ENCODE peak calls at places on chromosomes 11 and 22, in eight cellular contexts. Q is ovary; U is left ventricle myocardium inferior; I is cardiac muscle cell; N is NCI-H2107; Z is HCT116; W is activated CD4-positive, alpha-beta memory T cell treated with anti-CD3 and anti-CD28 coated beads, Interleukin-2, amount 10 ng/mL, durations not matched to agents 7 days and 5 days; G is activated gamma-delta T cell treated with anti-CD3 and anti-CD28 coated beads, Interleukin-2, amount 50 U/mL, for 16 hours. X is an unnamed sample.

GRCh38 chr11:128549256-128549944 is 38.0 kb downstream of the ETS1 start:
- DNase-seq in Q (peak; percentile 59), U (peak; percentile 82), W (no peak), N (no peak), Z (no peak), G (no peak), I (peak; percentile 92), X (no peak)

GRCh38 chr11:38169286-38169685 is 1571.2 kb upstream of the RAG2 start:
- DNase-seq in Q (no peak), U (no peak), I (peak; percentile 64), N (no peak), W (no peak), Z (no peak), G (no peak), X (no peak)

GRCh38 chr11:70381350-70381749 is 17.0 kb upstream of the CTTN start:
- DNase-seq in N (no peak), W (no peak), I (no peak), U (no peak), Z (no peak), Q (no peak), G (no peak), X (no peak)

GRCh38 chr11:34501962-34502361 is 11.6 kb downstream of the ELF5 start:
- DNase-seq in I (peak; percentile 30), N (no peak), G (no peak), Z (no peak), W (no peak), U (no peak), Q (no peak), X (no peak)

GRCh38 chr11:34926101-34926830 is 9.8 kb downstream of the PDHX start:
- DNase-seq in I (peak; percentile 73), Q (no peak), U (no peak), W (no peak), G (no peak), N (no peak), Z (peak; percentile 33), X (no peak)

GRCh38 chr11:32109138-32109537 is 18.3 kb downstream of the RCN1 start:
- DNase-seq in N (no peak), W (no peak), Z (no peak), G (no peak), I (no peak), U (no peak), Q (no peak), X (no peak)

GRCh38 chr22:45263790-45264269 is 20.9 kb upstream of the UPK3A start:
- DNase-seq in Z (peak; percentile 46), G (no peak), I (peak; percentile 90), N (no peak), W (no peak), U (peak; percentile 72), Q (peak; percentile 75), X (peak; percentile 81)

GRCh38 chr11:81036168-81036870 is 1595.5 kb upstream of the TENM4 start:
- DNase-seq in W (no peak), N (no peak), Q (no peak), I (no peak), Z (no peak), G (no peak), U (no peak), X (no peak)

GRCh38 chr22:21726650-21727049 is 8.9 kb downstream of the YPEL1 start:
- DNase-seq in Q (no peak), G (peak; percentile 27), N (peak; percentile 5), W (peak; percentile 54), U (no peak), Z (peak; percentile 28), I (no peak), X (no peak)

GRCh38 chr11:1309498-1310314 is at the start of gene TOLLIP:
- DNase-seq in Q (peak; percentile 96), I (peak; percentile 94), W (peak; percentile 97), G (peak; percentile 96), Z (peak; percentile 74), N (peak; percentile 90), U (peak; percentile 96), X (peak; percentile 50)

GRCh38 chr11:115334932-115335788 is 169.1 kb downstream of the CADM1 start:
- DNase-seq in U (no peak), I (peak; percentile 52), Z (no peak), W (no peak), N (no peak), G (no peak), Q (no peak), X (no peak)

GRCh38 chr11:119236490-119236889 is 30.4 kb downstream of the CBL start:
- DNase-seq in I (peak; percentile 31), Q (no peak), G (no peak), N (no peak), U (no peak), Z (no peak), W (no peak), X (no peak)

GRCh38 chr11:2156416-2157182 is 4.4 kb downstream of the INS start:
- DNase-seq in G (peak; percentile 32), U (peak; percentile 65), I (peak; percentile 68), Q (peak; percentile 66), N (no peak), Z (no peak), W (peak; percentile 67), X (no peak)

GRCh38 chr11:129785383-129786111 is 30.1 kb upstream of the TMEM45B start:
- DNase-seq in Z (no peak), I (peak; percentile 33), W (no peak), G (no peak), Q (no peak), N (no peak), U (no peak), X (no peak)

GRCh38 chr22:49885881-49886280 is 32.2 kb downstream of the ZBED4 start:
- DNase-seq in G (no peak), Z (no peak), I (no peak), W (no peak), N (no peak), U (no peak), Q (no peak), X (no peak)

GRCh38 chr11:46675288-46675851 is 25.0 kb downstream of the ARHGAP1 start:
- DNase-seq in I (peak; percentile 62), G (no peak), Z (no peak), W (no peak), N (no peak), U (peak; percentile 56), Q (peak; percentile 79), X (no peak)

GRCh38 chr11:79942071-79942470 is 501.2 kb upstream of the TENM4 start:
- DNase-seq in N (no peak), I (no peak), Q (no peak), Z (no peak), W (no peak), U (no peak), G (no peak), X (no peak)

GRCh38 chr22:46609724-46610161 is 10.4 kb upstream of the GRAMD4 start:
- DNase-seq in N (no peak), G (no peak), W (no peak), I (no peak), U (no peak), Q (no peak), Z (no peak), X (no peak)

GRCh38 chr11:131668867-131669780 is 298.7 kb downstream of the NTM start:
- DNase-seq in G (no peak), W (peak; percentile 35), N (no peak), I (peak; percentile 48), Q (no peak), U (no peak), Z (peak; percentile 6), X (no peak)

GRCh38 chr22:46140989-46141928 is 9.1 kb upstream of the PPARA start:
- DNase-seq in I (no peak), Q (no peak), G (no peak), U (no peak), W (no peak), N (no peak), Z (no peak), X (no peak)

GRCh38 chr11:36499325-36499724 is 10.7 kb downstream of the TRAF6 start:
- DNase-seq in W (no peak), G (no peak), Q (no peak), I (no peak), U (no peak), N (no peak), Z (no peak), X (no peak)

GRCh38 chr11:71140206-71140919 is 112.0 kb downstream of the SHANK2 start:
- DNase-seq in N (peak; percentile 85), G (no peak), Z (no peak), I (no peak), W (no peak), U (no peak), Q (no peak), X (no peak)

GRCh38 chr11:46649180-46649738 is 31.9 kb downstream of the ATG13 start:
- DNase-seq in G (no peak), W (no peak), I (peak; percentile 98), Z (no peak), N (peak; percentile 46), U (peak; percentile 44), Q (peak; percentile 89), X (no peak)

GRCh38 chr11:121649798-121650197 is 197.0 kb upstream of the SORL1-AS1 start:
- DNase-seq in N (no peak), U (no peak), Q (no peak), Z (no peak), W (no peak), I (no peak), G (no peak), X (no peak)

GRCh38 chr11:117825538-117826359 is 1.2 kb upstream of the FXYD2 start:
- DNase-seq in Q (peak; percentile 13), G (no peak), Z (no peak), W (no peak), U (no peak), N (no peak), I (no peak), X (no peak)

GRCh38 chr22:22023581-22024137 is 41.1 kb upstream of the TOP3B start:
- DNase-seq in Z (no peak), Q (no peak), U (no peak), W (no peak), G (no peak), I (no peak), N (no peak), X (no peak)

GRCh38 chr22:45918455-45919370 is 58.2 kb downstream of the WNT7B start:
- DNase-seq in I (peak; percentile 33), G (no peak), N (no peak), Q (no peak), U (no peak), Z (no peak), W (no peak), X (no peak)

GRCh38 chr11:96713301-96713700 is 323.5 kb downstream of the JRKL start:
- DNase-seq in N (no peak), Q (no peak), U (no peak), I (no peak), Z (no peak), W (no peak), G (no peak), X (no peak)

GRCh38 chr22:42280140-42280539 is 9.7 kb upstream of the TCF20 start:
- DNase-seq in U (no peak), G (no peak), N (no peak), I (no peak), Q (peak; percentile 6), W (no peak), Z (no peak), X (no peak)

GRCh38 chr11:44110231-44110679 is 14.8 kb downstream of the EXT2 start:
- DNase-seq in U (peak; percentile 50), N (no peak), Z (no peak), G (peak; percentile 40), I (peak; percentile 63), W (peak; percentile 61), Q (peak; percentile 46), X (no peak)

GRCh38 chr11:2266586-2267305 is 3.6 kb downstream of the ASCL2 start:
- DNase-seq in Z (no peak), U (no peak), Q (no peak), G (no peak), I (no peak), W (no peak), N (no peak), X (no peak)

GRCh38 chr11:34315006-34315793 is 42.6 kb downstream of the ABTB2 start:
- DNase-seq in G (no peak), U (no peak), I (no peak), Z (no peak), W (no peak), N (no peak), Q (no peak), X (no peak)

GRCh38 chr22:30809086-30809485 is 114.4 kb downstream of the OSBP2 start:
- DNase-seq in N (no peak), W (no peak), U (no peak), I (no peak), G (no peak), Q (no peak), Z (no peak), X (no peak)

GRCh38 chr11:92216789-92217188 is 7.8 kb upstream of the FAT3 start:
- DNase-seq in N (no peak), Q (no peak), I (no peak), Z (no peak), W (no peak), G (no peak), U (no peak), X (no peak)

X was measured in keratinocyte.